ENCODE peak calls at places on chromosomes 1 and 21, in five cellular contexts. Z is GM12878, L is H1, Q is HepG2, V is HCT116. A is an unnamed sample.

GRCh38 chr1:95703046-95703445 is 469.0 kb downstream of the RWDD3 start:
- DNase-seq in Q (no peak), V (no peak), L (no peak), Z (no peak), A (no peak)

GRCh38 chr21:14836950-14837349 is 227.8 kb downstream of the NRIP1 start:
- DNase-seq in Q (no peak), Z (no peak), V (no peak), L (no peak), A (no peak)

GRCh38 chr1:17189632-17190525 is 15.0 kb upstream of the PADI1 start:
- DNase-seq in L (peak), Z (no peak), Q (no peak), V (peak), A (no peak)

GRCh38 chr1:231036416-231036815 is 3.6 kb downstream of the FAM89A start:
- DNase-seq in L (no peak), Q (no peak), V (no peak), Z (no peak), A (no peak)

GRCh38 chr1:116496380-116496779 is 74.4 kb downstream of the CD58 start:
- DNase-seq in Z (no peak), L (no peak), Q (peak), V (no peak), A (no peak)

GRCh38 chr1:13593511-13594131 is 10.0 kb downstream of the PDPN start:
- DNase-seq in Z (no peak), V (no peak), L (no peak), Q (no peak), A (no peak)

GRCh38 chr1:115306146-115306545 is 31.9 kb downstream of the NGF start:
- DNase-seq in Q (no peak), L (no peak), Z (no peak), V (no peak), A (no peak)

GRCh38 chr1:175033931-175034330 is 10.7 kb upstream of the MRPS14 start:
- DNase-seq in Q (no peak), L (no peak), V (no peak), Z (no peak), A (no peak)

DNA sequence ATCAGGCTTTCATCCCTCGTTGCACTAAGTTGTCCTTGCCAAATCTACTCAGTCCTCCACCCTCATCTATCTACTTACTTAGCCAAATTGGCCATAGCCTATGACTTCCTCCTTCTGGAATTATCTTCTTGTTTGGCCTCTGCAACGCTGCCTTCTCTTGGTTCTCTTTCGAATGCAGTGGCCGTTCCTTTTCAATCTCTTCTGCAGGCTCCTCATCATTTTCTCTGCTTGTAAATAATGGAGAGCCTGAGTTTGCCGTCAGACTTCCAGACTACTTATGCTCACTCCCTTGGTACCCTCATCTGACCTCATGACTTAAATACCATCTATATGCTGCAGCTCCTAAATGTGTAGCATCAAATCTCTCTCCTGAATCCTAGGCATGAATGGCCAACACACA is 22.4 kb upstream of the SRRM1 start:
- DNase-seq in Z (no peak), L (peak), V (no peak), Q (no peak), A (no peak)
- TF ChIP-seq SP1 in Z (no peak), L (no peak), V (no peak), Q (no peak), A (no peak)

GRCh38 chr1:207071426-207071825 is 17.2 kb upstream of the C4BPB start:
- DNase-seq in V (no peak), Q (no peak), Z (no peak), L (no peak), A (no peak)

GRCh38 chr1:207076181-207076949 is 12.3 kb upstream of the C4BPB start:
- DNase-seq in Z (no peak), Q (no peak), L (no peak), V (no peak), A (peak)

GRCh38 chr1:207077012-207077411 is 11.6 kb upstream of the C4BPB start:
- DNase-seq in Z (no peak), Q (no peak), V (no peak), L (no peak), A (no peak)

GRCh38 chr1:207072241-207072640 is 16.4 kb upstream of the C4BPB start:
- DNase-seq in L (no peak), Q (no peak), Z (no peak), V (no peak), A (no peak)

DNA sequence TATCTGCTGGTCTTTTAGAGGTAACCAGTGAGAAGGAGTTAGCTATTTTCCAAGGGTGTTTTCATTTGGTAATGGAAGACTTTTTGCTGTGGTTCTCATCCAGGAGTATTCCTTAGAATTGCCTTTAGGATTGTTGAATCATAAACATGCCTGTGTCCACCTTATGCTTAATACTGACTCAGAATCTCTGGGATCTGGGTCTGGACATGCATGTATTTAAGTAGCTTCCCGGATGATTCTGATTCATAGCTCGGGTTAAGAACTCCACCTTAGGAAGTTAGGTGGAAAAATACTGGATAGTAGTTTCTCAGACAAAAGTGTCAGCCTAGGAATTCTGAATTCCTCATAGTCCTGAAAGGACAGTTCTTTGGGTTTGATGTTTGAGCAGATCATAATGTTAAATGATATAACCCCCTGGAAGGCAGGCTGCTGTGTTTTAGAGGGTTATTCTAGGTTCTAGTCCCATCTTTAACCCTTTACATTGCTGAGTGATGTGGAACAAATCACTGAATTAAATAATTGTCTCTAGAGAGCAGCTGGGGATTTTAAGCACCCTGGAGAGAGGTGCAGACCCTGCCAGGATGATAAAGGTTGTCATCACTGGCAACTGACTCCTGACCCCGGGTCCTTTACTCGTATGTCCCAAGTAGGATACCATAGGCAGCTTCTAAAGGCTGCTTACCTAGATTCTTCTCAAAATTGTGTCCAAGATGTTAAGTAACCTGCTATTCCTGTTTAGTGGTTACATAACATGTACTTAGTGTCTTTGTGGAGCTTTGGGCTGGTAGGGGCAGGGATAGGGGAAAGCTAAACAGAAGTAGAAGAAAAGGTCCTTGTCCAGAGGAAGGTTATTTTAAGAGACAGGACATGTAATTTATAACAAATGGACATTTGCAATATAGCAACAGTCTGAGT is 14.5 kb upstream of the C4BPB start:
- DNase-seq in Z (no peak), L (no peak), V (no peak), Q (no peak), A (no peak)
- TF ChIP-seq ZNF274 in Z (no peak), L (no peak), V (no peak), Q (no peak), A (no peak)

GRCh38 chr1:165936542-165936941 is 109.1 kb downstream of the UCK2 start:
- DNase-seq in Z (no peak), V (no peak), L (no peak), Q (no peak), A (no peak)
- TF ChIP-seq ATF3 in Z (no peak), V (no peak), L (no peak), Q (no peak), A (no peak)

GRCh38 chr1:227934476-227935313 is 13.0 kb downstream of the WNT9A start:
- DNase-seq in Z (no peak), V (peak), L (no peak), Q (peak), A (peak)
- TF ChIP-seq SP1 in Z (no peak), V (peak), L (no peak), Q (no peak), A (no peak)

GRCh38 chr1:148333875-148334338 is 149.2 kb downstream of the PPIAL4G start:
- DNase-seq in Q (no peak), V (no peak), Z (no peak), L (peak), A (peak)
- TF ChIP-seq ZNF274 in Q (no peak), V (no peak), Z (no peak), L (no peak), A (peak)

DNA sequence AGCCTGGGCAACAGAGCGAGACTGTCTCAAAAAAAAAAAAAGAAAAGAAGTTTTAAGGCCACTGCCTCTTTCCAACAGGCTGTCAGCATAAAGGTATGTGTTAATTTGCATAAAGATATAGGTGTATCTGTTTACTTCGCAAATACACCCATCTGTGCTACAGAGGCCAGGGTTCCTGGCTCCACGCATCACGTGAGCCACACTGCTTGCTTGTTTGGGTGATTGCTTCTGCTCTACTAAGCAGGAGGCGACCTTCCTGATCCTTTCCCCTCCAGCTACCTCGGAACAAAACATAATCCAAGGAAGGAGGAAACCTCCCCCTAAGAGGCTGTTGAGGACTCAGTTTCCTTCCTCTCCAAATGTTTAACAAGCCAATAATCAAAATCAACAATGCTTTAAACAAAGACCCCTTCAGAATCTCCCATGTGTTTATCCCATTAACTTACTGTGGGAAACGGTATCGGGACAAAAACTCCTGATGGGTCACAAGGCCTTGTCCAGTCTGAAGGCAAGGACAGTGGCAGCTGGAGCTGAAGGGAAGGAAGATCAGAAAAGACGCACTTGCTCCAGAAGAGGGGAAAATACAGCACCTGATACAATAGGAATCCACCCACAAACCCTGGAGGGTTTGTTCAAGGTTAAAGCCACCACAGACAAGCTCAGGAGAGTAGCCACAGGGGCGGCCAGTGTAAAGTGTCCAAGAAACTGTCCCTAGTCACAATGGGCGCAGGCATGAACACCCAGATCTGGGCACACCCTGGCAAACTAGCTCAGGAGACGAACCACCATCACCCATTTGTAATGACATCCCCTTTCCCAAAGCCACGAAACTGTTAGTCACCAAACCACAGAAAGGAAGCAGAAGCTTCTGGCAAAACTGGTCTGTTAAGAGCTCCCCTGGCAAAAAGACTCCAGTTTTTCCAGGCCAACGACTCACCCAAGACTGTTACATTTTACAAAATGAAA is 17.2 kb downstream of the CTNNBIP1 start:
- DNase-seq in V (peak), L (no peak), Z (no peak), Q (no peak), A (no peak)
- TF ChIP-seq ATF3 in V (no peak), L (no peak), Z (no peak), Q (no peak), A (no peak)

GRCh38 chr1:99968214-99968613 is 1.6 kb upstream of the SLC35A3 start:
- DNase-seq in Q (no peak), L (no peak), V (no peak), Z (no peak), A (no peak)

GRCh38 chr1:99969260-99969728 is 502 bp upstream of the SLC35A3 start:
- DNase-seq in L (no peak), Z (no peak), V (peak), Q (no peak), A (peak)

GRCh38 chr1:99963041-99963795 is 6.6 kb upstream of the SLC35A3 start:
- DNase-seq in Z (no peak), V (no peak), L (no peak), Q (no peak), A (no peak)

GRCh38 chr1:99964806-99965205 is 5.0 kb upstream of the SLC35A3 start:
- DNase-seq in Q (peak), L (no peak), V (no peak), Z (no peak), A (no peak)

GRCh38 chr1:99965646-99966375 is 4.0 kb upstream of the SLC35A3 start:
- DNase-seq in Z (no peak), Q (no peak), L (no peak), V (no peak), A (no peak)
- TF ChIP-seq SP1 in Z (no peak), Q (no peak), L (no peak), V (no peak), A (no peak)

GRCh38 chr21:38950388-38951094 is 144.8 kb downstream of the ETS2 start:
- DNase-seq in L (no peak), Q (no peak), V (no peak), Z (no peak), A (no peak)
- TF ChIP-seq ZNF274 in L (no peak), Q (no peak), V (no peak), Z (no peak), A (no peak)